ENCODE peak calls at places on chromosome 22, in six cellular contexts. T is dermis blood vessel endothelial cell; I is Calu3; W is IMR-90; Y is NCI-H1417; Z is CD4-positive, alpha-beta T cell. B is an unnamed sample.

GRCh38 chr22:23754980-23755636 is 883 bp upstream of the VPREB3 start:
- DNase-seq in T (peak; percentile 78), W (no peak), Z (no peak), Y (no peak), I (no peak), B (no peak)

GRCh38 chr22:44786136-44786535 is 33.8 kb downstream of the ARHGAP8 start:
- DNase-seq in I (no peak), Y (no peak), Z (no peak), W (no peak), T (no peak), B (no peak)

GRCh38 chr22:45917146-45917545 is 59.8 kb downstream of the WNT7B start:
- DNase-seq in Z (no peak), T (no peak), I (no peak), W (no peak), Y (peak; percentile 2), B (no peak)

GRCh38 chr22:26553056-26553752 is 36.7 kb downstream of the TPST2 start:
- DNase-seq in T (peak; percentile 79), W (peak; percentile 94), Z (no peak), I (no peak), Y (no peak), B (no peak)

GRCh38 chr22:39128508-39128907 is 24.0 kb downstream of the CBX7 start:
- DNase-seq in I (no peak), W (no peak), Y (no peak), T (no peak), Z (no peak), B (no peak)

GRCh38 chr22:25091449-25091848 is 108.2 kb upstream of the CRYBB3 start:
- DNase-seq in Z (no peak), Y (no peak), I (no peak), T (peak; percentile 68), W (no peak), B (no peak)

GRCh38 chr22:46970411-46971123 is 208.1 kb downstream of the TBC1D22A start:
- DNase-seq in I (no peak), Z (no peak), Y (no peak), W (no peak), T (no peak), B (no peak)

GRCh38 chr22:30785527-30785926 is 90.9 kb downstream of the OSBP2 start:
- DNase-seq in Z (no peak), Y (no peak), I (no peak), W (no peak), T (no peak), B (no peak)

GRCh38 chr22:30717331-30717921 is 22.8 kb downstream of the OSBP2 start:
- DNase-seq in T (peak; percentile 87), W (peak; percentile 90), Y (no peak), I (no peak), Z (no peak), B (no peak)

GRCh38 chr22:20412474-20413216 is 18.7 kb downstream of the ZNF74 start:
- DNase-seq in Y (no peak), Z (no peak), I (no peak), W (no peak), T (no peak), B (no peak)

GRCh38 chr22:28902490-28902889 is 19.1 kb downstream of the ZNRF3 start:
- DNase-seq in T (no peak), I (no peak), W (no peak), Z (no peak), Y (no peak), B (no peak)

GRCh38 chr22:33519140-33519973 is 400.9 kb downstream of the LARGE1 start:
- DNase-seq in Y (peak; percentile 42), I (peak; percentile 52), T (peak; percentile 22), Z (no peak), W (peak; percentile 61), B (no peak)

GRCh38 chr22:30809086-30809485 is 114.4 kb downstream of the OSBP2 start:
- DNase-seq in Y (no peak), I (no peak), T (no peak), Z (no peak), W (peak; percentile 70), B (no peak)

GRCh38 chr22:22692707-22693530 is 48.5 kb downstream of the GGTLC2 start:
- DNase-seq in I (peak; percentile 97), W (peak; percentile 57), Z (peak; percentile 75), Y (peak; percentile 57), T (peak; percentile 64), B (peak; percentile 65)

GRCh38 chr22:21694394-21694793 is 28.6 kb downstream of the PPIL2 start:
- DNase-seq in W (no peak), Y (no peak), I (no peak), Z (no peak), T (no peak), B (no peak)

GRCh38 chr22:27460596-27461347 is 340.8 kb downstream of the MN1 start:
- DNase-seq in W (peak; percentile 60), Z (no peak), T (no peak), Y (no peak), I (no peak), B (no peak)

GRCh38 chr22:43921361-43921760 is 2.2 kb upstream of the PNPLA3 start:
- DNase-seq in Y (no peak), I (peak; percentile 81), W (peak; percentile 77), Z (no peak), T (peak; percentile 20), B (no peak)

GRCh38 chr22:20138868-20139267 is 7.3 kb downstream of the ZDHHC8 start:
- DNase-seq in W (no peak), T (no peak), Y (no peak), Z (no peak), I (no peak), B (no peak)

GRCh38 chr22:44583076-44583760 is 85.2 kb upstream of the RTL6 start:
- DNase-seq in Z (no peak), I (no peak), W (peak; percentile 32), T (no peak), Y (peak; percentile 3), B (no peak)

GRCh38 chr22:23073506-23074229 is 3.3 kb downstream of the GNAZ start:
- DNase-seq in W (no peak), T (no peak), Z (no peak), I (no peak), Y (no peak), B (no peak)

GRCh38 chr22:25777870-25778269 is 35.9 kb downstream of the MYO18B start:
- DNase-seq in Y (peak; percentile 23), W (peak; percentile 45), Z (no peak), I (peak; percentile 46), T (peak; percentile 74), B (no peak)

GRCh38 chr22:20844055-20845037 is 14.3 kb downstream of the PI4KA start:
- DNase-seq in Z (no peak), W (no peak), Y (no peak), T (no peak), I (no peak), B (no peak)

GRCh38 chr22:47366026-47366767 is 603.7 kb downstream of the TBC1D22A start:
- DNase-seq in Z (no peak), I (no peak), Y (no peak), T (no peak), W (no peak), B (no peak)

GRCh38 chr22:29011868-29012428 is 49.7 kb downstream of the C22orf31 start:
- DNase-seq in W (no peak), Y (no peak), Z (no peak), T (no peak), I (no peak), B (no peak)

GRCh38 chr22:35752172-35752832 is 34.6 kb downstream of the APOL5 start:
- DNase-seq in I (no peak), Z (no peak), W (no peak), T (peak; percentile 58), Y (no peak), B (no peak)

GRCh38 chr22:36334838-36335603 is 52.7 kb downstream of the MYH9 start:
- DNase-seq in T (peak; percentile 57), Z (peak; percentile 53), W (peak; percentile 84), I (peak; percentile 28), Y (no peak), B (no peak)

GRCh38 chr22:46935506-46936377 is 173.3 kb downstream of the TBC1D22A start:
- DNase-seq in T (no peak), Z (no peak), W (no peak), I (no peak), Y (no peak), B (no peak)

B was measured in effector memory CD8-positive, alpha-beta T cell.